ENCODE peak calls at places on chromosomes 11 and 22, in ten cellular contexts. Y is GM06990; H is endothelial cell; Z is CD4-positive, alpha-beta T cell; C is sigmoid colon; G is progenitor cell of endocrine pancreas; W is heart left ventricle; I is B cell; U is astrocyte of the cerebellum; F is Calu3. A is an unnamed sample.

GRCh38 chr11:94305146-94305545 is 766 bp downstream of the IZUMO1R start:
- DNase-seq in U (no peak), C (no peak), F (no peak), H (no peak), I (no peak), Z (no peak), W (no peak), G (no peak), Y (no peak), A (peak)

GRCh38 chr11:60917267-60917666 is 3.3 kb downstream of the TMEM109 start:
- DNase-seq in I (no peak), Y (no peak), Z (no peak), G (no peak), F (no peak), H (no peak), W (no peak), C (no peak), U (no peak), A (no peak)

GRCh38 chr11:132125855-132126841 is 755.7 kb downstream of the NTM start:
- DNase-seq in Y (no peak), H (peak), Z (no peak), W (peak), I (no peak), U (no peak), F (no peak), C (no peak), G (no peak), A (no peak)

GRCh38 chr11:122882189-122882808 is at the start of gene JHY:
- DNase-seq in F (no peak), U (no peak), Z (no peak), G (no peak), W (no peak), H (no peak), C (no peak), I (no peak), Y (no peak), A (no peak)

GRCh38 chr11:19076744-19077589 is 16.4 kb upstream of the MRGPRX2 start:
- DNase-seq in I (peak), Y (peak), Z (peak), W (peak), G (peak), U (no peak), F (peak), C (no peak), H (peak), A (peak)

GRCh38 chr22:29320546-29320945 is 5.0 kb upstream of the RASL10A start:
- DNase-seq in U (no peak), Y (no peak), W (no peak), H (no peak), Z (no peak), C (no peak), G (no peak), I (no peak), F (no peak), A (no peak)

GRCh38 chr11:1736447-1736992 is 13.9 kb downstream of the IFITM10 start:
- DNase-seq in I (no peak), G (no peak), H (no peak), C (no peak), Y (no peak), F (no peak), U (no peak), Z (no peak), W (no peak), A (no peak)

GRCh38 chr22:24244144-24244787 is 616 bp downstream of the GGT5 start:
- DNase-seq in U (no peak), C (no peak), H (no peak), Y (no peak), F (no peak), I (no peak), W (no peak), Z (no peak), G (no peak), A (no peak)

GRCh38 chr11:2892215-2893020 is 6.8 kb upstream of the CDKN1C start:
- DNase-seq in F (peak), I (peak), G (peak), W (peak), C (peak), Z (peak), Y (peak), U (no peak), H (peak), A (peak)

GRCh38 chr11:58592760-58593472 is 14.1 kb downstream of the ZFP91 start:
- DNase-seq in I (no peak), W (no peak), Z (no peak), C (no peak), H (no peak), U (no peak), G (no peak), F (no peak), Y (no peak), A (no peak)

GRCh38 chr11:77198440-77198849 is 70.4 kb downstream of the MYO7A start:
- DNase-seq in G (no peak), F (peak), Z (no peak), H (peak), U (no peak), W (no peak), C (peak), Y (no peak), I (no peak), A (no peak)

GRCh38 chr22:29108137-29108536 is 35.3 kb downstream of the KREMEN1 start:
- DNase-seq in C (no peak), I (no peak), Z (no peak), Y (no peak), F (no peak), G (no peak), W (no peak), U (no peak), H (no peak), A (peak)

GRCh38 chr22:19909350-19910179 is 32.0 kb upstream of the COMT start:
- DNase-seq in F (peak), Z (peak), H (peak), G (peak), Y (peak), C (peak), U (peak), I (peak), W (peak), A (peak)

GRCh38 chr22:19913337-19913936 is 28.1 kb upstream of the COMT start:
- DNase-seq in W (no peak), G (no peak), C (no peak), Y (no peak), Z (no peak), I (no peak), U (no peak), F (no peak), H (no peak), A (no peak)

GRCh38 chr22:19911540-19912235 is 29.9 kb upstream of the COMT start:
- DNase-seq in W (no peak), F (no peak), C (peak), Y (no peak), U (no peak), Z (no peak), H (no peak), I (no peak), G (no peak), A (no peak)

GRCh38 chr22:19912236-19912999 is 29.2 kb upstream of the COMT start:
- DNase-seq in H (no peak), G (no peak), W (no peak), F (no peak), Y (no peak), C (no peak), I (no peak), U (no peak), Z (no peak), A (no peak)

DNA sequence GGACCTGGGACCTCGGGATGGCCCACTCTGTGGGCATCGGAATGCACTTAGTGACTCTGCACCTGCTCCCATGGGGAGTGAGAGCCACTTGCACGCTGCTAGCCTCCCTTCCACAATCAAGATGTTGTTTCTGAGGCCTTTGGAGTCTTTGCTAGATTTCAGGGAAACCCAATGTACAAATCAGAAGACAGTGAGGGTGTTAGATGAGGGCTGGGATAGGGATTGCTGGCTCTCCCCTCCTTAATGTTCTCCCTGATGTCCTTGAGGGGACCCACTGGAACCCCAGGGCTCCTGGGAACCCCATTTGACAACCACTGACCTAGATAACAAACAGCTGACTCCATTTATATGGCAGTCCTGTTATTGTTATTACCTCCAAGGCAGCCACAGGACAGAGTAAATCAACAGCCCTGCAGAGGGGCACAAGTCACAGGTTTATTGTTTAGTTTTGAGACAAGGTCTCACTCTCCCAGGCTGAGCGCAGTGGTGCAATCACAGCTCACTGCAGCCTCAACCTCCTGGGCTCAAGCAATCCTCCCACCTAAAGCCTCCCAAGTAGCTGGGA is 31.3 kb upstream of the COMT start:
- DNase-seq in C (no peak), H (no peak), Z (no peak), I (no peak), G (no peak), Y (no peak), U (no peak), W (no peak), F (no peak), A (no peak)
- TF ChIP-seq CTCF in C (no peak), H (peak), Z (peak), I (peak), G (no peak), Y (no peak), U (no peak), W (no peak), F (peak), A (peak)

GRCh38 chr11:8192016-8192895 is 23.4 kb upstream of the RIC3 start:
- DNase-seq in H (peak), Y (no peak), G (peak), I (peak), Z (peak), W (peak), U (peak), C (no peak), F (peak), A (peak)
- TF ChIP-seq CTCF in H (peak), Y (peak), G (peak), I (peak), Z (peak), W (peak), U (peak), C (peak), F (peak), A (peak)

GRCh38 chr11:21205205-21205604 is 535.8 kb downstream of the NELL1 start:
- DNase-seq in U (no peak), W (no peak), I (no peak), Y (no peak), F (no peak), C (no peak), Z (no peak), H (no peak), G (no peak), A (no peak)
- TF ChIP-seq CTCF in U (no peak), W (no peak), I (no peak), Y (no peak), F (no peak), C (no peak), Z (no peak), H (no peak), G (no peak), A (no peak)

GRCh38 chr11:96090711-96091110 is 166.8 kb upstream of the MTMR2 start:
- DNase-seq in Y (no peak), U (peak), Z (no peak), F (no peak), I (no peak), W (no peak), G (no peak), H (no peak), C (no peak), A (peak)

GRCh38 chr11:96092511-96092910 is 168.6 kb upstream of the MTMR2 start:
- DNase-seq in U (no peak), Y (no peak), H (no peak), I (no peak), G (no peak), W (no peak), F (no peak), Z (no peak), C (no peak), A (no peak)

GRCh38 chr11:96094156-96094555 is 170.2 kb upstream of the MTMR2 start:
- DNase-seq in W (no peak), F (no peak), G (no peak), H (no peak), I (no peak), U (no peak), Z (no peak), C (no peak), Y (no peak), A (no peak)

GRCh38 chr11:96088914-96089313 is 165.0 kb upstream of the MTMR2 start:
- DNase-seq in H (no peak), C (no peak), Z (no peak), F (no peak), Y (no peak), W (no peak), I (no peak), G (no peak), U (no peak), A (peak)

GRCh38 chr11:96091476-96091875 is 167.6 kb upstream of the MTMR2 start:
- DNase-seq in F (no peak), G (no peak), U (no peak), C (no peak), H (no peak), Z (no peak), W (no peak), Y (no peak), I (peak), A (no peak)
- TF ChIP-seq CTCF in F (no peak), G (no peak), U (peak), C (no peak), H (no peak), Z (peak), W (no peak), Y (peak), I (peak), A (peak)

DNA sequence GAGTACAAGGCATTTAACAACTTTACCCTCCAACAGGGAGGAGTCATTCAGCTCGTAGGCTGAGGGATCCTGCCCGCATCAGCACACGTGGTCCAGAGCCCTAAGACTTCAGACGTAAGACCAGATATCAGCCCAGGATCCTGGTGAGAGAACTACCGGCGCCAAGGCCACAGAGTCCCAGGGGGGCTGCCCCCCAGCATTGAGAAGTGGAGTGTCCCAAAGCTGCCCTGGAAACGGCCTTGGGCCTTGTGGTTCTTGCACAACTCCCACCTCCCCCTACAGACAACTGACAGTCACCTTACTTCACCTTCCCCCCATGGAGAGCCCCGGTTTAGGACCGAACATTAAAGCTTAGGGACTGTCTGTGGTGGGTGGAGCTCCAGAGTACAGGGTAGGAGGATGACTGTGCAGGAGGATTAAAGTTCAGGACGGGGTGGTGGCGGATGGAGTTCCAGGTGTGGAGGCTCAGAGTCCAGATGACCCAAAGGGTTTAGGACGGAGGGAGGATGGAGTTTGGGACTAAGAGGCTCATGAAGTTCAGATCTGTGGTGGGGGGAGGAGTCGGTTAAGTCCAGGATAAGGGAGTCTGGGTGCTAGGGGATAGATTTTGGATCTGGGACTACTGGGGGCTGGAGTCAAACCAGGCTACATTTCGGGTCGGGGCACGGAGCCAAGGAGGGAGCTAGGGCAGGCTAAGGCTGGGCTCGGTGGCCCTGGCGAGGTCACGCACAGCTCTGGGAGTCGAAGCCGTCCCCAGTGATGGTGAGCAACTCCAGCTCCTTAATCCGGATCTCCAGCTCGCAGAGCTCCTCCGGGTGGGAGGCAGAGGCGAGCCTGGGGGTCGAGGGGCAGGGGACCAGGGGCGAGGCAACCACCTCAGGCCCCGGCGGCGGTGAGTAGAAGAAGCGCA is 856 bp downstream of the C11orf91 start:
- DNase-seq in W (peak), F (no peak), G (no peak), H (no peak), U (no peak), C (no peak), Z (no peak), Y (no peak), I (peak), A (no peak)
- TF ChIP-seq CTCF in W (no peak), F (no peak), G (no peak), H (no peak), U (no peak), C (no peak), Z (no peak), Y (no peak), I (no peak), A (no peak)

GRCh38 chr11:64661146-64661545 is 61.9 kb downstream of the NRXN2 start:
- DNase-seq in U (no peak), C (no peak), Y (no peak), G (no peak), Z (no peak), I (no peak), W (peak), F (no peak), H (no peak), A (peak)

GRCh38 chr11:64660205-64660604 is 62.8 kb downstream of the NRXN2 start:
- DNase-seq in G (no peak), F (no peak), H (no peak), U (no peak), Y (no peak), I (no peak), C (no peak), W (no peak), Z (no peak), A (no peak)

GRCh38 chr11:64661622-64662021 is 61.4 kb downstream of the NRXN2 start:
- DNase-seq in Z (no peak), W (no peak), H (no peak), F (no peak), I (no peak), G (no peak), Y (no peak), C (no peak), U (no peak), A (no peak)

GRCh38 chr11:64660706-64661105 is 62.3 kb downstream of the NRXN2 start:
- DNase-seq in C (no peak), H (no peak), F (no peak), I (no peak), G (no peak), W (no peak), Z (no peak), U (no peak), Y (no peak), A (no peak)

GRCh38 chr11:64659417-64660144 is 63.4 kb downstream of the NRXN2 start:
- DNase-seq in I (no peak), F (no peak), Z (no peak), U (no peak), W (no peak), C (no peak), Y (no peak), G (no peak), H (no peak), A (peak)
- TF ChIP-seq CTCF in I (no peak), F (no peak), Z (no peak), U (no peak), W (no peak), C (no peak), Y (no peak), G (no peak), H (no peak), A (peak)

GRCh38 chr22:20116376-20116950 is 559 bp downstream of the RANBP1 start:
- DNase-seq in C (peak), G (no peak), F (no peak), I (no peak), H (no peak), Y (no peak), U (no peak), Z (no peak), W (no peak), A (no peak)

GRCh38 chr22:20115691-20116375 is at the start of gene RANBP1:
- DNase-seq in U (no peak), C (no peak), F (no peak), Z (no peak), G (no peak), Y (no peak), W (no peak), I (no peak), H (no peak), A (no peak)

GRCh38 chr22:20117656-20118571 is 888 bp upstream of the TRMT2A start:
- DNase-seq in Y (peak), G (no peak), H (no peak), F (peak), U (no peak), I (no peak), C (no peak), W (no peak), Z (peak), A (peak)

GRCh38 chr22:20118572-20119020 is 1.6 kb upstream of the TRMT2A start:
- DNase-seq in F (no peak), Y (no peak), U (no peak), I (no peak), G (no peak), H (no peak), Z (no peak), W (no peak), C (no peak), A (no peak)

GRCh38 chr22:20116951-20117645 is at the start of gene TRMT2A:
- DNase-seq in Y (peak), G (peak), C (peak), W (peak), H (peak), F (peak), I (peak), U (peak), Z (peak), A (peak)
- TF ChIP-seq CTCF in Y (no peak), G (peak), C (no peak), W (peak), H (no peak), F (no peak), I (peak), U (no peak), Z (no peak), A (no peak)

GRCh38 chr11:107282195-107282594 is 175.4 kb downstream of the CWF19L2 start:
- DNase-seq in U (no peak), I (no peak), Y (no peak), C (no peak), W (no peak), F (no peak), H (no peak), G (no peak), Z (no peak), A (no peak)
- TF ChIP-seq CTCF in U (no peak), I (no peak), Y (no peak), C (no peak), W (no peak), F (no peak), H (no peak), G (no peak), Z (no peak), A (no peak)

DNA sequence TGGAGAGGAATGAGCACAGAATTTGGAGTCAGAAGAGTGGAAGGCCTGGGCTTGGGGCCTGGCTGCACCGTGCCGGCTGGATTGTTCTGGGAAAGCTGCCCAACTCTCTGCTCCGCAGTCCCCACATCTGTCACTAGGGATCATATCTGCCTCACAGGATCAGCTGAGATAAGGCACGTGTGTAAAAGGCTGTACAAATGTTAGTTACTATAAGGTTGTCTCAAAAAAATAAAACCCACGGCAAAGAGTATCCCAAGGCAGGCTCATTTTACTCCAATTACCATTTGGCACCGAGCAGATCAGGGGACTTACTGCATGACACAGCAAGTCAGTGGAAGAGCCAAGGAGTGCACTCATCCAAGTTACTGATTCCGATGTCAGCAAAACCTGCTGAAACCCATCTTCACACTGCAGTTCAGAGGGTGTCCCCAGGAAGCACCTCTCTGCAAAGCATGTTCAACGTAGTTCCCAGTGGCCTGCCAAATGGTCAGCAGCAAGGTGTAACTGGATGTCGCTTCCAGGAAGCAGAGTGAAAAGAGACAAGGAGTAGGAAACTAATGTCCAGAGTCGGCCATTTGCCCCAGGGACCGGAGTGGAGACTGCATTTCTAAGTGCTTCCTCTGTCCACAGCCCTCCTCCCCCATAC is 18.1 kb upstream of the MRTFA start:
- DNase-seq in H (peak), G (no peak), Z (no peak), Y (no peak), C (peak), U (no peak), I (no peak), F (peak), W (peak), A (peak)
- TF ChIP-seq CTCF in H (peak), G (no peak), Z (no peak), Y (no peak), C (no peak), U (peak), I (no peak), F (no peak), W (peak), A (peak)

DNA sequence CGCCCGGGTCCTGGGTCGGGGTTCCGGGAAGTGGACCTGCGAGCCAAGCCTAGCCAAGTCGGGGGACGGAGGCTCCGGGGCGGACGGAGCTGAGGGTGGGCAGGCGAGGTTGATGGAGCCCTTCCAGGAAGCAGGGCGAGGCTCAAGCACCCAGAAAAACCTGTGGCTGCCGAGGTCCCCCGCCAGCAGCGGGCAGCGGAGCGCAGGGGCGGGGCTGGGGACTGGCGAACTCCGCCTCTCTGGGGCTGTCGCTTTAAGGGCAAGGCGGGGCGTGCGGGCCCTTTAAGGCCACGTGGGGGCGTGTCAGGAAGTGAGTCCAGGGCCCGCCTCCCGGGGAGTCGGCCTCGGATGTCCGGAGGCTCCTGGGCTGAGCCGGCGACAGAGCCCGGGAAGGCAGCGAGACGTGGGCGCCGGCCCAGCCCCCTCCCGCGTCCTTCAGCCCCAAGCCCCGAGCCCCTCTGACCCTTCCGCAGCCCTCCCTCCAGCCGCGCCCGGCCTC is at the start of gene SLC35C1:
- DNase-seq in H (peak), C (peak), W (peak), F (peak), Z (peak), I (peak), U (peak), G (peak), Y (peak), A (peak)
- TF ChIP-seq CTCF in H (peak), C (no peak), W (peak), F (no peak), Z (no peak), I (no peak), U (no peak), G (no peak), Y (peak), A (peak)